ENCODE peak calls at places on chromosomes 11 and 22, in six cellular contexts. One of them, this sample, is unnamed.

GRCh38 chr22:33757443-33758124 is 162.7 kb downstream of the LARGE1 start:
- DNase-seq in colonic mucosa: no peak
- DNase-seq in AG04450: no peak
- DNase-seq in heart left ventricle: no peak
- DNase-seq in astrocyte of the cerebellum: peak; percentile 11
- DNase-seq in cardiac fibroblast: no peak
- DNase-seq in this sample: no peak

GRCh38 chr11:92227954-92228935 is 3.6 kb downstream of the FAT3 start:
- DNase-seq in colonic mucosa: no peak
- DNase-seq in AG04450: no peak
- DNase-seq in heart left ventricle: no peak
- DNase-seq in astrocyte of the cerebellum: peak; percentile 26
- DNase-seq in cardiac fibroblast: no peak
- DNase-seq in this sample: no peak

GRCh38 chr11:96151501-96151900 is 191.5 kb downstream of the MAML2 start:
- DNase-seq in colonic mucosa: no peak
- DNase-seq in AG04450: no peak
- DNase-seq in heart left ventricle: no peak
- DNase-seq in astrocyte of the cerebellum: no peak
- DNase-seq in cardiac fibroblast: no peak
- DNase-seq in this sample: peak; percentile 40

GRCh38 chr11:124644426-124645280 is 22.0 kb downstream of the TBRG1 start:
- DNase-seq in colonic mucosa: peak; percentile 29
- DNase-seq in AG04450: no peak
- DNase-seq in heart left ventricle: peak; percentile 41
- DNase-seq in astrocyte of the cerebellum: peak; percentile 88
- DNase-seq in cardiac fibroblast: peak; percentile 84
- DNase-seq in this sample: peak; percentile 69

GRCh38 chr11:26193714-26194373 is 138.1 kb upstream of the ANO3 start:
- DNase-seq in colonic mucosa: no peak
- DNase-seq in AG04450: no peak
- DNase-seq in heart left ventricle: no peak
- DNase-seq in astrocyte of the cerebellum: no peak
- DNase-seq in cardiac fibroblast: no peak
- DNase-seq in this sample: peak; percentile 58

GRCh38 chr11:65107078-65107477 is 4.6 kb upstream of the TM7SF2 start:
- DNase-seq in colonic mucosa: no peak
- DNase-seq in AG04450: no peak
- DNase-seq in heart left ventricle: no peak
- DNase-seq in astrocyte of the cerebellum: no peak
- DNase-seq in cardiac fibroblast: no peak
- DNase-seq in this sample: no peak

GRCh38 chr11:125489166-125489565 is 6.9 kb downstream of the FEZ1 start:
- DNase-seq in colonic mucosa: no peak
- DNase-seq in AG04450: no peak
- DNase-seq in heart left ventricle: no peak
- DNase-seq in astrocyte of the cerebellum: no peak
- DNase-seq in cardiac fibroblast: no peak
- DNase-seq in this sample: no peak

GRCh38 chr22:44337658-44338004 is 24.9 kb upstream of the SHISAL1 start:
- DNase-seq in colonic mucosa: no peak
- DNase-seq in AG04450: peak; percentile 29
- DNase-seq in heart left ventricle: peak; percentile 74
- DNase-seq in astrocyte of the cerebellum: no peak
- DNase-seq in cardiac fibroblast: peak; percentile 72
- DNase-seq in this sample: peak; percentile 81

GRCh38 chr11:117662255-117662654 is 134.8 kb downstream of the DSCAML1 start:
- DNase-seq in colonic mucosa: no peak
- DNase-seq in AG04450: no peak
- DNase-seq in heart left ventricle: no peak
- DNase-seq in astrocyte of the cerebellum: no peak
- DNase-seq in cardiac fibroblast: no peak
- DNase-seq in this sample: no peak

GRCh38 chr22:50544078-50544745 is 1.5 kb upstream of the KLHDC7B start:
- DNase-seq in colonic mucosa: peak; percentile 90
- DNase-seq in AG04450: no peak
- DNase-seq in heart left ventricle: peak; percentile 79
- DNase-seq in astrocyte of the cerebellum: no peak
- DNase-seq in cardiac fibroblast: peak; percentile 67
- DNase-seq in this sample: peak; percentile 71

GRCh38 chr22:26476705-26477340 is 6.8 kb downstream of the HPS4 start:
- DNase-seq in colonic mucosa: no peak
- DNase-seq in AG04450: peak; percentile 16
- DNase-seq in heart left ventricle: no peak
- DNase-seq in astrocyte of the cerebellum: peak; percentile 67
- DNase-seq in cardiac fibroblast: peak; percentile 72
- DNase-seq in this sample: no peak

GRCh38 chr11:66410191-66410590 is 10.6 kb upstream of the NPAS4 start:
- DNase-seq in colonic mucosa: no peak
- DNase-seq in AG04450: no peak
- DNase-seq in heart left ventricle: no peak
- DNase-seq in astrocyte of the cerebellum: no peak
- DNase-seq in cardiac fibroblast: no peak
- DNase-seq in this sample: no peak

GRCh38 chr11:95512682-95513081 is 276.9 kb downstream of the FAM76B start:
- DNase-seq in colonic mucosa: peak; percentile 34
- DNase-seq in AG04450: peak; percentile 71
- DNase-seq in heart left ventricle: peak; percentile 47
- DNase-seq in astrocyte of the cerebellum: peak; percentile 65
- DNase-seq in cardiac fibroblast: peak; percentile 91
- DNase-seq in this sample: peak; percentile 96

GRCh38 chr11:1260023-1260501 is 37.2 kb downstream of the MUC5B start:
- DNase-seq in colonic mucosa: peak; percentile 85
- DNase-seq in AG04450: no peak
- DNase-seq in heart left ventricle: no peak
- DNase-seq in astrocyte of the cerebellum: no peak
- DNase-seq in cardiac fibroblast: peak; percentile 18
- DNase-seq in this sample: peak; percentile 32

GRCh38 chr11:67584205-67584880 is 731 bp downstream of the GSTP1 start:
- DNase-seq in colonic mucosa: peak; percentile 88
- DNase-seq in AG04450: no peak
- DNase-seq in heart left ventricle: peak; percentile 86
- DNase-seq in astrocyte of the cerebellum: no peak
- DNase-seq in cardiac fibroblast: peak; percentile 73
- DNase-seq in this sample: peak; percentile 85

DNA sequence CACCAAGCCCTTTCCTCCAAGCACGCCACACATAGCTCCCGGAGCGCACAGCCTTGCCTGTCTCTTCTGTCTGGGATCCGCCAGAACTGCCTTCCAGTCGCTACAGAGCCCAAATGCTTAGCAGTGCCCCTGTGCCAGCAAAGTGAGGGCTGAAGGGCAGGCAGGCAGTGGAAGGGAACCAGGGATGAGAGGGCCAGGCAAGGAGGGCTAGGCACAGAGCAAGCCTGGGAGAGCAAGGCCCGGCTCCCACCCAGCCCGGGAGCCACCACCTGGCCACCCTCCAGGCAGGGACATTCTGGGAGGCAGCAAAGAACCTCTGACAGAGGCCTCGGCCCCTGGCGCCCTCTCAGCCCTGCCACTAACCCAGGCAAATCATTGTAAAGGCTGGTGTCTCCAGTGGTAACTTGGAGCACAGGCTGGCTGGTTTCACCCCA is 32.5 kb downstream of the PPP2R1B start:
- DNase-seq in colonic mucosa: no peak
- DNase-seq in AG04450: no peak
- DNase-seq in heart left ventricle: peak; percentile 49
- DNase-seq in astrocyte of the cerebellum: no peak
- DNase-seq in cardiac fibroblast: no peak
- DNase-seq in this sample: no peak
- H3K4me3 ChIP-seq in colonic mucosa: no peak overlapping the region
- H3K4me3 ChIP-seq in AG04450: no peak overlapping the region
- H3K4me3 ChIP-seq in heart left ventricle: no peak overlapping the region
- H3K4me3 ChIP-seq in astrocyte of the cerebellum: no peak overlapping the region
- H3K4me3 ChIP-seq in cardiac fibroblast: no peak overlapping the region
- H3K4me3 ChIP-seq in this sample: no peak overlapping the region

GRCh38 chr11:61737131-61737530 is 15.3 kb upstream of the MYRF start:
- DNase-seq in colonic mucosa: no peak
- DNase-seq in AG04450: no peak
- DNase-seq in heart left ventricle: no peak
- DNase-seq in astrocyte of the cerebellum: no peak
- DNase-seq in cardiac fibroblast: no peak
- DNase-seq in this sample: no peak
- TF ChIP-seq CTCF in colonic mucosa: no peak
- TF ChIP-seq CTCF in AG04450: no peak
- TF ChIP-seq CTCF in heart left ventricle: no peak
- TF ChIP-seq CTCF in astrocyte of the cerebellum: no peak
- TF ChIP-seq CTCF in cardiac fibroblast: no peak
- TF ChIP-seq CTCF in this sample: no peak

DNA sequence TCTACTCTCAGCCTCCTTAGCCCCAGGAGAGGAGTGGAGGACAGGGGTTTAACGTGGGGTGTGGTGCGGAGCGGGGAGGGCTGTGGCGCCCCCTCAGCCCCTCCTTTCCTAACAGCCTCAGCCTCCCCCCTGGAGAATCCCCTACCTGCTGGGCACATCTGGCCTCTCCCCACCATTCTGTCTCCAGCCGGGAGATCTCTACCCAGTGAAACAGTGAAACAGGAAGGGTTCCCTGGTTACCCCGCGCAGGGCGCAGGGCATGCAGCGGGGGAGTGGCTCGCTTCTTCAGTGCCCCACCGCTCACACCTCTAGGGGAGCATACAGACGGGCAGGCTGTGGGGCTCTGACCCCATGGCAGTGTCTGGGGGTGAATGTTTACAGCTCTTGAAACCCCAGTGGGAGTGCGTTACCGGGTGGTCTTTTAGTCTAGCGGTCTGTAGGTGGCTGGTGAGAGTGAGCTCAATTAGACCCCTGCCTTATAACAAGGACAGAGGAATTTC is 54.7 kb upstream of the CCDC188 start:
- DNase-seq in colonic mucosa: no peak
- DNase-seq in AG04450: no peak
- DNase-seq in heart left ventricle: no peak
- DNase-seq in astrocyte of the cerebellum: no peak
- DNase-seq in cardiac fibroblast: no peak
- DNase-seq in this sample: no peak
- H3K4me3 ChIP-seq in colonic mucosa: no peak overlapping the region
- H3K4me3 ChIP-seq in AG04450: no peak overlapping the region
- H3K4me3 ChIP-seq in heart left ventricle: peak overlapping the region; percentile 80
- H3K4me3 ChIP-seq in astrocyte of the cerebellum: no peak overlapping the region
- H3K4me3 ChIP-seq in cardiac fibroblast: no peak overlapping the region
- H3K4me3 ChIP-seq in this sample: no peak overlapping the region

GRCh38 chr22:46569848-46570695 is 32.7 kb upstream of the CELSR1 start:
- DNase-seq in colonic mucosa: no peak
- DNase-seq in AG04450: no peak
- DNase-seq in heart left ventricle: no peak
- DNase-seq in astrocyte of the cerebellum: no peak
- DNase-seq in cardiac fibroblast: no peak
- DNase-seq in this sample: no peak
- TF ChIP-seq CTCF in colonic mucosa: no peak
- TF ChIP-seq CTCF in AG04450: no peak
- TF ChIP-seq CTCF in heart left ventricle: no peak
- TF ChIP-seq CTCF in astrocyte of the cerebellum: no peak
- TF ChIP-seq CTCF in cardiac fibroblast: no peak
- TF ChIP-seq CTCF in this sample: no peak

DNA sequence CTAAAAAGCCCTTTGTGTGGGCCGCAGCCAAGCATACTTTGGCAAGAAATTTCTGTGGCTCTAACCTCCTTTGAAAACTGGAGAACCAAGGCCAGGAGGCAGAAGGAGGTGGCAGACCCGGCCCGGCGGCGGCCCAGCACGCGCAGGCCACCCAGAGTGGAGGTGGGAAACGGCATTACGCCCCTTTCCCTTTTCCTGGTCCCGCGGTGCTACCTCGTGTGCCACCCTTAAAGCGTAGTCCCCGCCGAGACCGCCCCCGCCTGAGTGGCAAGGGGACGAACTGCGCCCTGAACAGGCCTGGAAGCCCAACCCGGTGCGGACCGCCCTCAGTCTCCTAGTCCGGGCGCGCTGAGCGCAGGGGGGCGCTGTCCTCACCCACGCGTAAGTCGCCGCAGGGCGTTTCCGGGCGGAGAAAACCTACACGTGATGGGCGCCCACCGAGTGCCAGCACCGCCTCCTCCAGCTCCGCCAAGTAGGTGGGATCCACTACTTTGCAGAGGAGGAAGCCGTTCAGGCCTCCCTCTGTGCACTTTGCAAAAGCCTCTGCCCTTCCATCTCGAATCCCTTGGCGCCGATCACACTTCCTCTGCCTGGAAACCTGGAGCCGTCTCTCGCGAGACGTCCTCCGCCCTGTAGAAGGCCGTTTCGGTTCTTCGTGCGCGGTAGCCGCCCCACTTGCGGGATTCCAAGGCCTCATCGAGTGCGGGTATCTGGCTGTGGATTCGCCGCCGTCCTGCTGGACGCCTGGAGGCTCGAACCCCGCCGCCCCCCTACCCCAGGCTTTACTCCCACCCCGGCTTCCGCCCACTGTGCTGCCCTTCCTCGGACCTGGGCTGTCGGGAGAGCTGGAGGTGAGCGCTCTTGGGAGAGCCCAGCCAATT is at the start of gene ACCS:
- DNase-seq in colonic mucosa: peak; percentile 96
- DNase-seq in AG04450: peak; percentile 74
- DNase-seq in heart left ventricle: peak; percentile 97
- DNase-seq in astrocyte of the cerebellum: peak; percentile 67
- DNase-seq in cardiac fibroblast: peak; percentile 99
- DNase-seq in this sample: peak; percentile 87
- H3K4me3 ChIP-seq in colonic mucosa: peak within 1 kb of the TSS; percentile 63
- H3K4me3 ChIP-seq in AG04450: peak within 1 kb of the TSS; percentile 71
- H3K4me3 ChIP-seq in heart left ventricle: peak within 1 kb of the TSS; percentile 77
- H3K4me3 ChIP-seq in astrocyte of the cerebellum: peak within 1 kb of the TSS; percentile 50
- H3K4me3 ChIP-seq in cardiac fibroblast: peak within 1 kb of the TSS; percentile 64
- H3K4me3 ChIP-seq in this sample: peak within 1 kb of the TSS; percentile 76

GRCh38 chr11:32884770-32885384 is 7.7 kb upstream of the QSER1 start:
- DNase-seq in colonic mucosa: no peak
- DNase-seq in AG04450: no peak
- DNase-seq in heart left ventricle: no peak
- DNase-seq in astrocyte of the cerebellum: no peak
- DNase-seq in cardiac fibroblast: peak; percentile 41
- DNase-seq in this sample: peak; percentile 36
- TF ChIP-seq CTCF in colonic mucosa: peak; percentile 24
- TF ChIP-seq CTCF in AG04450: peak; percentile 65
- TF ChIP-seq CTCF in heart left ventricle: peak; percentile 31
- TF ChIP-seq CTCF in astrocyte of the cerebellum: peak; percentile 59
- TF ChIP-seq CTCF in cardiac fibroblast: peak; percentile 67
- TF ChIP-seq CTCF in this sample: peak; percentile 66

GRCh38 chr22:20857247-20857643 is 1.4 kb downstream of the PI4KA start:
- DNase-seq in colonic mucosa: no peak
- DNase-seq in AG04450: no peak
- DNase-seq in heart left ventricle: no peak
- DNase-seq in astrocyte of the cerebellum: no peak
- DNase-seq in cardiac fibroblast: no peak
- DNase-seq in this sample: no peak
- H3K4me3 ChIP-seq in colonic mucosa: peak overlapping the region; percentile 96
- H3K4me3 ChIP-seq in AG04450: peak overlapping the region; percentile 92
- H3K4me3 ChIP-seq in heart left ventricle: peak overlapping the region; percentile 90
- H3K4me3 ChIP-seq in astrocyte of the cerebellum: peak overlapping the region; percentile 68
- H3K4me3 ChIP-seq in cardiac fibroblast: no peak overlapping the region
- H3K4me3 ChIP-seq in this sample: peak overlapping the region; percentile 76

GRCh38 chr11:71367756-71368155 is 80.4 kb downstream of the DHCR7 start:
- DNase-seq in colonic mucosa: no peak
- DNase-seq in AG04450: no peak
- DNase-seq in heart left ventricle: no peak
- DNase-seq in astrocyte of the cerebellum: no peak
- DNase-seq in cardiac fibroblast: no peak
- DNase-seq in this sample: no peak
- TF ChIP-seq CTCF in colonic mucosa: no peak
- TF ChIP-seq CTCF in AG04450: no peak
- TF ChIP-seq CTCF in heart left ventricle: no peak
- TF ChIP-seq CTCF in astrocyte of the cerebellum: no peak
- TF ChIP-seq CTCF in cardiac fibroblast: no peak
- TF ChIP-seq CTCF in this sample: no peak

DNA sequence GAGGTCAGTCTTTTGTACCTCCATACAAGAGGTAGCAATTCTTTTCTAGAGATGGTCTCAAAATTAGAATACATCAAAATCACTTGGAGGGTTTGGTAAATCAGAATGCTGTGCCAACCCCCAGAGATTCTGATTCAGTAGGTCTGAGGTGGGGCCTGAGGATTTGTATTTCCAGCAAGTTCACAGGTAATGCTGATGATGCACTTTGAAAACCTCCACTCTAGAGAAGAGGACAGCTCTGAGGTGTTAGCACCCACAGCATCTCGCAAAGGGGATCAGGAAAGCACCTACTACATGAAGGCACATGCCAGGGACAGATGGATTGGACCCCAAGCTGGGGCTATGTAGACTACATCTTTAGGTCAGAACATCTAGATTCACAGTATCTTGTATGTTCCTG is 7.2 kb downstream of the KCTD14 start:
- DNase-seq in colonic mucosa: no peak
- DNase-seq in AG04450: no peak
- DNase-seq in heart left ventricle: no peak
- DNase-seq in astrocyte of the cerebellum: no peak
- DNase-seq in cardiac fibroblast: no peak
- DNase-seq in this sample: no peak
- H3K4me3 ChIP-seq in colonic mucosa: no peak overlapping the region
- H3K4me3 ChIP-seq in AG04450: no peak overlapping the region
- H3K4me3 ChIP-seq in heart left ventricle: no peak overlapping the region
- H3K4me3 ChIP-seq in astrocyte of the cerebellum: no peak overlapping the region
- H3K4me3 ChIP-seq in cardiac fibroblast: no peak overlapping the region
- H3K4me3 ChIP-seq in this sample: no peak overlapping the region

This sample was measured in epithelial cell of esophagus.